ENCODE peak calls at places on chromosome 10, in nine cellular contexts. F, C, J, Q, H, D, E, N and U are unnamed samples.

GRCh38 chr10:4511559-4511958 is 314.4 kb upstream of the AKR1E2 start:
- DNase-seq in H (no peak), E (no peak), Q (no peak), J (no peak), C (no peak), F (no peak), D (no peak), N (no peak), U (no peak)

GRCh38 chr10:18312385-18313145 is 172.3 kb downstream of the CACNB2 start:
- DNase-seq in E (peak), N (peak), J (no peak), C (no peak), H (peak), D (peak), Q (no peak), F (no peak), U (peak)

GRCh38 chr10:132942740-132943554 is 577 bp upstream of the CFAP46 start:
- DNase-seq in C (no peak), J (no peak), Q (peak), D (no peak), E (peak), N (no peak), F (no peak), H (no peak), U (no peak)

GRCh38 chr10:80104066-80104926 is 25.8 kb downstream of the TMEM254 start:
- DNase-seq in D (peak), H (no peak), Q (no peak), N (peak), C (no peak), F (no peak), J (no peak), E (no peak), U (peak)

GRCh38 chr10:101233863-101234262 is 4.6 kb upstream of the LBX1 start:
- DNase-seq in C (no peak), J (no peak), N (no peak), Q (no peak), F (no peak), D (no peak), E (no peak), H (no peak), U (no peak)

GRCh38 chr10:19654576-19654975 is 161.7 kb upstream of the PLXDC2 start:
- DNase-seq in H (no peak), D (peak), C (no peak), E (peak), N (no peak), F (no peak), Q (no peak), J (no peak), U (no peak)

GRCh38 chr10:14563359-14563758 is 211.3 kb downstream of the FAM107B start:
- DNase-seq in E (no peak), C (no peak), Q (no peak), J (no peak), H (no peak), F (no peak), N (no peak), D (no peak), U (no peak)

GRCh38 chr10:49197171-49197570 is 9.0 kb upstream of the TMEM273 start:
- DNase-seq in J (no peak), N (no peak), C (no peak), D (no peak), Q (no peak), E (no peak), F (no peak), H (no peak), U (no peak)

GRCh38 chr10:21888959-21889358 is 114.6 kb downstream of the DNAJC1 start:
- DNase-seq in H (no peak), D (no peak), C (no peak), F (no peak), Q (no peak), E (no peak), N (no peak), J (no peak), U (no peak)

GRCh38 chr10:35415505-35415904 is 79.2 kb downstream of the CCNY start:
- DNase-seq in H (no peak), C (no peak), N (no peak), D (no peak), F (no peak), J (no peak), Q (no peak), E (no peak), U (no peak)

GRCh38 chr10:86667421-86668181 is 710 bp upstream of the LDB3 start:
- DNase-seq in H (no peak), N (no peak), F (no peak), C (no peak), Q (no peak), D (no peak), J (no peak), E (no peak), U (no peak)

GRCh38 chr10:109846832-109847231 is 76.5 kb downstream of the XPNPEP1 start:
- DNase-seq in J (no peak), E (no peak), C (no peak), F (no peak), H (no peak), Q (no peak), N (no peak), D (no peak), U (no peak)

GRCh38 chr10:21334891-21335696 is 190.4 kb downstream of the SKIDA1 start:
- DNase-seq in N (no peak), E (peak), H (no peak), J (no peak), D (peak), C (no peak), Q (no peak), F (peak), U (no peak)

GRCh38 chr10:96714031-96714590 is 6.2 kb downstream of the PIK3AP1 start:
- DNase-seq in E (peak), D (peak), F (no peak), Q (no peak), C (no peak), H (no peak), N (no peak), J (no peak), U (no peak)

GRCh38 chr10:129035052-129035805 is 431.8 kb upstream of the MGMT start:
- DNase-seq in Q (peak), E (no peak), F (no peak), H (no peak), C (no peak), J (no peak), N (no peak), D (peak), U (no peak)

GRCh38 chr10:32958992-32959703 is 1.1 kb upstream of the ITGB1 start:
- DNase-seq in N (peak), E (no peak), F (no peak), D (peak), J (no peak), Q (no peak), H (no peak), C (no peak), U (no peak)

GRCh38 chr10:87819274-87819585 is 1.2 kb upstream of the ATAD1 start:
- DNase-seq in F (no peak), H (no peak), J (no peak), N (no peak), C (no peak), Q (no peak), D (no peak), E (no peak), U (no peak)

GRCh38 chr10:88616250-88616977 is 29.9 kb downstream of the LIPJ start:
- DNase-seq in J (no peak), H (no peak), F (no peak), D (peak), E (no peak), N (no peak), C (no peak), Q (no peak), U (no peak)

GRCh38 chr10:80261316-80262030 is 28.0 kb downstream of the MAT1A start:
- DNase-seq in H (no peak), F (no peak), C (no peak), J (no peak), E (no peak), D (no peak), N (no peak), Q (no peak), U (no peak)

GRCh38 chr10:126902157-126902556 is 3.1 kb upstream of the DOCK1 start:
- DNase-seq in N (no peak), H (no peak), E (peak), Q (no peak), D (peak), J (no peak), F (no peak), C (no peak), U (no peak)

GRCh38 chr10:49300140-49300974 is 1.4 kb downstream of the C10orf71 start:
- DNase-seq in D (peak), E (no peak), F (no peak), C (no peak), N (no peak), H (no peak), Q (no peak), J (no peak), U (peak)

GRCh38 chr10:3319811-3320226 is 147.2 kb upstream of the PITRM1 start:
- DNase-seq in E (no peak), C (no peak), F (no peak), D (no peak), J (no peak), H (no peak), N (no peak), Q (no peak), U (no peak)

GRCh38 chr10:4073912-4074311 is 288.9 kb upstream of the KLF6 start:
- DNase-seq in J (no peak), Q (no peak), N (no peak), D (peak), F (no peak), H (no peak), E (peak), C (no peak), U (no peak)

GRCh38 chr10:30893208-30893607 is 138.5 kb downstream of the ZNF438 start:
- DNase-seq in N (no peak), F (no peak), E (no peak), C (no peak), Q (no peak), H (no peak), D (no peak), J (no peak), U (no peak)

GRCh38 chr10:103737735-103738367 is 117.5 kb downstream of the SH3PXD2A start:
- DNase-seq in Q (no peak), H (no peak), C (no peak), J (no peak), D (no peak), N (no peak), E (no peak), F (no peak), U (no peak)

GRCh38 chr10:70564901-70565351 is 37.6 kb downstream of the PRF1 start:
- DNase-seq in D (no peak), F (no peak), N (no peak), E (no peak), Q (no peak), J (no peak), C (no peak), H (no peak), U (no peak)

GRCh38 chr10:44233561-44234470 is 151.1 kb downstream of the CXCL12 start:
- DNase-seq in C (no peak), N (no peak), Q (no peak), H (no peak), F (peak), E (no peak), D (peak), J (no peak), U (no peak)

GRCh38 chr10:54402576-54402975 is 398.5 kb downstream of the PCDH15 start:
- DNase-seq in F (no peak), J (no peak), E (no peak), C (no peak), N (peak), D (peak), Q (no peak), H (no peak), U (no peak)